ENCODE peak calls at places on chromosomes 7 and 10, in seven cellular contexts. K, T, V, A, X, N and O are unnamed samples.

GRCh38 chr7:91551377-91552175 is 287.3 kb downstream of the FZD1 start:
- DNase-seq in K (no peak), T (no peak), V (no peak), A (no peak), X (no peak), N (no peak), O (no peak)

GRCh38 chr10:78896169-78896931 is 172.4 kb upstream of the ZMIZ1 start:
- DNase-seq in K (no peak), T (peak), V (no peak), A (no peak), X (no peak), N (no peak), O (peak)

GRCh38 chr7:100126239-100126930 is 382 bp upstream of the MBLAC1 start:
- DNase-seq in K (no peak), T (no peak), V (no peak), A (no peak), X (no peak), N (no peak), O (peak)

GRCh38 chr7:80724249-80724871 is 85.9 kb downstream of the CD36 start:
- DNase-seq in K (no peak), T (no peak), V (no peak), A (no peak), X (no peak), N (no peak), O (no peak)

GRCh38 chr7:41425926-41426325 is 277.0 kb downstream of the INHBA start:
- DNase-seq in K (no peak), T (no peak), V (no peak), A (no peak), X (no peak), N (no peak), O (no peak)

GRCh38 chr10:6595499-6595898 is 15.4 kb upstream of the PRKCQ start:
- DNase-seq in K (no peak), T (no peak), V (no peak), A (no peak), X (no peak), N (no peak), O (no peak)

GRCh38 chr7:128946936-128947830 is 9.5 kb downstream of the IRF5 start:
- DNase-seq in K (no peak), T (no peak), V (peak), A (no peak), X (no peak), N (peak), O (no peak)

GRCh38 chr7:29684787-29685650 is 121.3 kb upstream of the WIPF3 start:
- DNase-seq in K (peak), T (peak), V (peak), A (peak), X (peak), N (peak), O (peak)

GRCh38 chr7:108335264-108335918 is 120.8 kb downstream of the NRCAM start:
- DNase-seq in K (no peak), T (no peak), V (no peak), A (no peak), X (peak), N (no peak), O (peak)

GRCh38 chr10:31090894-31091607 is 59.4 kb upstream of the ZNF438 start:
- DNase-seq in K (no peak), T (no peak), V (no peak), A (no peak), X (no peak), N (peak), O (no peak)

GRCh38 chr7:155590215-155591023 is 44.1 kb upstream of the CNPY1 start:
- DNase-seq in K (no peak), T (peak), V (peak), A (no peak), X (peak), N (no peak), O (peak)

GRCh38 chr10:124534231-124534798 is 72.7 kb downstream of the LHPP start:
- DNase-seq in K (no peak), T (no peak), V (peak), A (no peak), X (no peak), N (peak), O (no peak)

GRCh38 chr7:45921699-45922519 is 837 bp upstream of the IGFBP3 start:
- DNase-seq in K (no peak), T (peak), V (peak), A (no peak), X (no peak), N (no peak), O (no peak)

GRCh38 chr10:124539935-124540641 is 78.5 kb downstream of the LHPP start:
- DNase-seq in K (no peak), T (no peak), V (peak), A (peak), X (peak), N (peak), O (peak)

GRCh38 chr10:7667262-7668141 is 736 bp upstream of the ITIH5 start:
- DNase-seq in K (no peak), T (no peak), V (peak), A (no peak), X (no peak), N (peak), O (peak)

GRCh38 chr10:5293691-5294550 is 70.8 kb upstream of the UCN3 start:
- DNase-seq in K (no peak), T (peak), V (peak), A (peak), X (peak), N (peak), O (peak)

GRCh38 chr10:22159979-22160378 is 57.8 kb downstream of the EBLN1 start:
- DNase-seq in K (no peak), T (no peak), V (no peak), A (no peak), X (no peak), N (no peak), O (no peak)

GRCh38 chr7:111098926-111099250 is 8.0 kb downstream of the LRRN3 start:
- DNase-seq in K (no peak), T (no peak), V (no peak), A (no peak), X (no peak), N (no peak), O (no peak)

GRCh38 chr7:123499211-123499968 is 35.0 kb downstream of the IQUB start:
- DNase-seq in K (no peak), T (no peak), V (no peak), A (no peak), X (no peak), N (no peak), O (no peak)

GRCh38 chr10:54554028-54554427 is 247.0 kb downstream of the PCDH15 start:
- DNase-seq in K (no peak), T (no peak), V (no peak), A (no peak), X (no peak), N (no peak), O (no peak)